ENCODE peak calls at places on chromosomes 3 and 15, in four cellular contexts. W is gastrocnemius medialis, K is body of pancreas, O is testis. S is an unnamed sample.

GRCh38 chr3:154023148-154023547 is 98.0 kb upstream of the ARHGEF26 start:
- DNase-seq in W (no peak), K (no peak), O (no peak), S (no peak)

GRCh38 chr15:52020253-52021085 is 1.4 kb downstream of the MAPK6 start:
- DNase-seq in W (no peak), K (no peak), O (no peak), S (peak; percentile 36)

GRCh38 chr3:44077267-44077666 is 164.4 kb upstream of the TOPAZ1 start:
- DNase-seq in W (no peak), K (no peak), O (no peak), S (peak; percentile 11)

GRCh38 chr3:172313671-172314070 is 134.6 kb downstream of the GHSR start:
- DNase-seq in W (no peak), K (no peak), O (no peak), S (no peak)

GRCh38 chr3:97821413-97821809 is 400 bp upstream of the CRYBG3 start:
- DNase-seq in W (peak; percentile 33), K (peak; percentile 53), O (peak; percentile 63), S (no peak)

GRCh38 chr3:14544282-14545250 is 4.4 kb upstream of the GRIP2 start:
- DNase-seq in W (no peak), K (no peak), O (no peak), S (no peak)

GRCh38 chr3:132007617-132008016 is 27.2 kb downstream of the CPNE4 start:
- DNase-seq in W (no peak), K (no peak), O (no peak), S (no peak)

GRCh38 chr3:80238606-80239005 is 470.8 kb upstream of the ROBO1 start:
- DNase-seq in W (no peak), K (no peak), O (no peak), S (no peak)

GRCh38 chr3:81302045-81302444 is 459.4 kb downstream of the GBE1 start:
- DNase-seq in W (peak; percentile 11), K (peak; percentile 29), O (peak; percentile 43), S (peak; percentile 37)

GRCh38 chr3:155217591-155217990 is 75.9 kb downstream of the STRIT1 start:
- DNase-seq in W (no peak), K (no peak), O (no peak), S (no peak)

GRCh38 chr3:42578054-42578453 is 3.7 kb downstream of the SEC22C start:
- DNase-seq in W (no peak), K (no peak), O (no peak), S (no peak)

GRCh38 chr3:127029521-127030327 is 46.8 kb downstream of the PLXNA1 start:
- DNase-seq in W (no peak), K (no peak), O (no peak), S (no peak)

GRCh38 chr3:74273555-74274402 is 340.7 kb downstream of the CNTN3 start:
- DNase-seq in W (no peak), K (no peak), O (peak; percentile 32), S (no peak)

GRCh38 chr15:84911879-84912660 is 27.6 kb downstream of the SLC28A1 start:
- DNase-seq in W (peak; percentile 95), K (peak; percentile 80), O (peak; percentile 89), S (no peak)
- TF ChIP-seq POLR2A in W (peak; percentile 51), K (peak; percentile 64), O (no peak), S (no peak)

GRCh38 chr3:185914911-185915629 is 22.7 kb downstream of the TRA2B start:
- DNase-seq in W (no peak), K (no peak), O (no peak), S (no peak)

GRCh38 chr3:185912929-185913901 is 24.6 kb downstream of the TRA2B start:
- DNase-seq in W (no peak), K (no peak), O (no peak), S (peak; percentile 22)

GRCh38 chr3:185915642-185916041 is 22.2 kb downstream of the TRA2B start:
- DNase-seq in W (no peak), K (no peak), O (no peak), S (no peak)

GRCh38 chr3:185912512-185912911 is 25.3 kb downstream of the TRA2B start:
- DNase-seq in W (no peak), K (no peak), O (no peak), S (no peak)

GRCh38 chr3:185916042-185916833 is 21.6 kb downstream of the TRA2B start:
- DNase-seq in W (no peak), K (no peak), O (no peak), S (no peak)
- TF ChIP-seq POLR2A in W (no peak), K (no peak), O (no peak), S (no peak)

GRCh38 chr15:70835826-70836225 is 18.1 kb downstream of the LARP6 start:
- DNase-seq in W (no peak), K (no peak), O (peak; percentile 88), S (no peak)

GRCh38 chr15:70832176-70832575 is 21.8 kb downstream of the LARP6 start:
- DNase-seq in W (no peak), K (no peak), O (peak; percentile 4), S (no peak)

GRCh38 chr15:70834999-70835398 is 19.0 kb downstream of the LARP6 start:
- DNase-seq in W (no peak), K (no peak), O (no peak), S (no peak)

GRCh38 chr15:70835415-70835814 is 18.5 kb downstream of the LARP6 start:
- DNase-seq in W (peak; percentile 85), K (no peak), O (peak; percentile 84), S (no peak)

DNA sequence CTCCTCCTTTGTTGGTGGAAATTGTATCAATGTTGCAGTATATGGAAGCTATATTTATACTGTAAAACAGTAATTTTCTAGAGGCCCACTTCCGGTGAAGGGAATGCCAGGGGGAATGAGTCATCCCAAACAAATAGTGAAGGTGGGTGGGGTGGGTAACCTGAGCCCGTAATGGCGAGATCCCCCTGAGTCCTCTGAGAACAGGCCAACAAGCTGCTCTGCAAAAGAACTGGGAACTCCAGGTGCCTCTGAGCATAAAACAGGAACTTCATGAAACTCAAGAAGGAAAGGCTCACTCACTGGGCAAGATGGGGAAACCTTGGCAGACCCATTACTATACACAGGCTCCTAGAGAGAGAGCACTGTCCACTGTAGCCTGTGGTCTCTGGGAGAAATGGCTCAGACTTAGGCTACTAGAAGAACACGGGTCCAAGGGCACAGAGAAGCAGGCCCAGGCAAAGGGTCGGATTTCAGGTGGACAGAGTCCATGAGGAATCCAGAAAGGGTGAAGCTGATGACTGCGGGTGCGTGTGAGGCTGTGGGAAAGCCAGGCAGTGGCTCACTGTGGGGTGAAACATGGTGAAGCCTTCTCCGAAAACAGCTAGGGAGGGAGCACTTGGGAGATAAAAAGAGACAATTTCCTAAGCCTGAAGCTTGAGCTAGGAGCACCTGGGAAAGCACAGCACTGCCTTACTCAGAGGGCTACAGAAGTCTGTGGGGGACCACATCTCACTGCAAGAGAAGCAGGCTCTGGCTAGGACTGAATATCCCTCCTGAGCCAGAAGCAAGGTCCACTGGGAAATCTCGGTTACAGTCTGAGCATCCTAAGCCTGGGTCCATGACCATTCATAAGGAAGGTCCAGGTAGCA is 19.8 kb downstream of the LARP6 start:
- DNase-seq in W (peak; percentile 56), K (no peak), O (no peak), S (no peak)
- TF ChIP-seq POLR2A in W (no peak), K (no peak), O (no peak), S (no peak)

GRCh38 chr3:13253208-13253937 is 166.7 kb downstream of the NUP210 start:
- DNase-seq in W (no peak), K (no peak), O (no peak), S (no peak)
- TF ChIP-seq POLR2A in W (no peak), K (no peak), O (no peak), S (no peak)

GRCh38 chr15:39918688-39919385 is 1.2 kb downstream of the GPR176 start:
- DNase-seq in W (no peak), K (no peak), O (no peak), S (no peak)
- TF ChIP-seq POLR2A in W (no peak), K (no peak), O (no peak), S (no peak)

GRCh38 chr3:50355829-50356552 is 3.3 kb downstream of the TMEM115 start:
- DNase-seq in W (no peak), K (peak; percentile 34), O (no peak), S (no peak)

GRCh38 chr3:50359760-50360110 is 414 bp upstream of the TMEM115 start:
- DNase-seq in W (no peak), K (no peak), O (no peak), S (no peak)

GRCh38 chr3:50356553-50356952 is 2.8 kb downstream of the TMEM115 start:
- DNase-seq in W (peak; percentile 70), K (peak; percentile 44), O (no peak), S (peak; percentile 71)

GRCh38 chr3:50358355-50358926 is 880 bp downstream of the TMEM115 start:
- DNase-seq in W (no peak), K (peak; percentile 34), O (no peak), S (no peak)

DNA sequence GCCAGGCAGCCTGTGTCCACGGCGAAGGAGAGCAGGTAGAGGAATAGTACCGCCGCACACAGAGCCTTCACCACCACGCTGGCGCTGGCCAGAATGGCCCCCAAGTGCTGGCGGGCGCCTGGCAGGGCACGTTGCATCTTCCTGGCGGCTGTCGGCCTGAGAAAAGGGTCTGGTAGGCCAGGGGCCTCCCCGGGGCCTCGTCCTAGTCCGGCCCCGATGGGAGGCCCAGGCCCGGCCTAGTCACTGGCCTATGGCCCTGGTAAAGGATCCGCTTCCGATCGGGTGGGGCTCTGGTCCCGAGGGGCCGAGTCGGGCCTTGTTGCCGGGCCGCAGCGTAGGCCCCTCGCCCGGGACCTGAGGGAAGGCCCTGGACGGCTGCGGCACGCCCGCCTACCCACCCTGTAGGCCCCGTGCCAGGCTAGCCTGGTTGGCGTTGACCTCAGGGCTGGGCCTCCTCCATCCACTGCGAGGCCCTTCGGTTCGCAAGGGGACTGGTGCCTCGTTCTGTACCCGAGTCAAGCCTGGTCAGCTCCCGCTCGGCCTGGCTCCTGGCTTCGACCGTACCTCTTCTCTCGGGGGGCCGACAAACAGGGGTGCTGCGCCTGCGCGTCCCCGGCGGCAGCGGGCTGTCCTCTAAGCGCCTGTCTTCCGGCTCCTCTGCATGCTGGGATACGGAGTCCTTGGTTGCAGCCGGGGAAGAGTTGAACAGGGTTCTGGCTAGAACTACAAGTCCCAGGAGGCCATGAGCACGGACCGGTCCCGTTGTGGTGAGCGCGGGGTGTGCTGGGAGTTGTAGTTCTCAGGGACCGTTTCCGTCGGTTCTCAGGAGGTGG is at the start of gene TMEM115:
- DNase-seq in W (peak; percentile 99), K (peak; percentile 95), O (peak; percentile 100), S (peak; percentile 98)
- TF ChIP-seq POLR2A in W (peak; percentile 79), K (peak; percentile 74), O (no peak), S (peak; percentile 88)

GRCh38 chr3:149383703-149384102 is 6.3 kb upstream of the TM4SF1 start:
- DNase-seq in W (no peak), K (no peak), O (no peak), S (no peak)

GRCh38 chr3:149381173-149382090 is 4.0 kb upstream of the TM4SF1 start:
- DNase-seq in W (no peak), K (no peak), O (no peak), S (no peak)

GRCh38 chr3:149382518-149382917 is 5.1 kb upstream of the TM4SF1 start:
- DNase-seq in W (no peak), K (no peak), O (no peak), S (no peak)

GRCh38 chr3:149384167-149384566 is 6.7 kb upstream of the TM4SF1 start:
- DNase-seq in W (no peak), K (no peak), O (no peak), S (no peak)

DNA sequence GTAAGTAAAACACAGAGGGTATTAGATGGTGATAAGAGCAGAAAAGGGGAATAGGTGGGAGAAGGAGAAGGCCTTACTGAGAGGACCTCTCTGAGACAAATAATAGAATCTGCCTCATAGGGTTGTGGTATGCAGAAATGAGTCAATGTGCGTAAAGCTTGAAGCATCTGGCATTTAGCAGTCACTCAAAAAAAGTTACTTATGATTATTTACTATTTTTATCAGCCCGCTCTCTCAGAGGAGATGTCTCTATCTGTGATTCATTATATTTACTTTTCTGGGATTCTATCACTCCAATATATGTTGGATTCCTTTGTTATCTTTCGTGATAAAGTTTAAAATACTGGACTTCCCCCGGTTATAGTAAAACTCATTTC is 4.6 kb upstream of the TM4SF1 start:
- DNase-seq in W (no peak), K (no peak), O (no peak), S (no peak)
- TF ChIP-seq POLR2A in W (no peak), K (no peak), O (no peak), S (no peak)

GRCh38 chr3:11271986-11272904 is at the start of gene ATG7:
- DNase-seq in W (peak; percentile 93), K (peak; percentile 97), O (peak; percentile 98), S (peak; percentile 98)
- TF ChIP-seq POLR2A in W (peak; percentile 78), K (peak; percentile 96), O (no peak), S (peak; percentile 94)